ENCODE peak calls at places on chromosomes 4 and X, in six cellular contexts. One of them, this sample, is unnamed.

GRCh38 chr4:1463088-1463926 is 57.1 kb upstream of the NKX1-1 start:
- DNase-seq in stimulated activated CD8-positive, alpha-beta memory T cell treated with anti-CD3 and anti-CD28 coated beads, Interleukin-7, amount 100 ng/mL, for 4 hours: no peak
- DNase-seq in SHP77: no peak
- DNase-seq in ascending aorta: no peak
- DNase-seq in HCEC 1CT: no peak
- DNase-seq in mesenchymal stem cell: peak
- DNase-seq in this sample: no peak

GRCh38 chrX:47264507-47265173 is 31.8 kb downstream of the USP11 start:
- DNase-seq in HCEC 1CT: peak
- DNase-seq in stimulated activated CD8-positive, alpha-beta memory T cell treated with anti-CD3 and anti-CD28 coated beads, Interleukin-7, amount 100 ng/mL, for 4 hours: no peak
- DNase-seq in mesenchymal stem cell: peak
- DNase-seq in SHP77: no peak
- DNase-seq in ascending aorta: no peak
- DNase-seq in this sample: peak

GRCh38 chr4:721261-722171 is 15.9 kb downstream of the PCGF3 start:
- DNase-seq in mesenchymal stem cell: no peak
- DNase-seq in HCEC 1CT: no peak
- DNase-seq in stimulated activated CD8-positive, alpha-beta memory T cell treated with anti-CD3 and anti-CD28 coated beads, Interleukin-7, amount 100 ng/mL, for 4 hours: no peak
- DNase-seq in SHP77: no peak
- DNase-seq in ascending aorta: no peak
- DNase-seq in this sample: peak

GRCh38 chr4:660401-660800 is 13.7 kb downstream of the ATP5ME start:
- DNase-seq in HCEC 1CT: no peak
- DNase-seq in SHP77: no peak
- DNase-seq in stimulated activated CD8-positive, alpha-beta memory T cell treated with anti-CD3 and anti-CD28 coated beads, Interleukin-7, amount 100 ng/mL, for 4 hours: no peak
- DNase-seq in mesenchymal stem cell: no peak
- DNase-seq in ascending aorta: no peak
- DNase-seq in this sample: no peak

GRCh38 chrX:141669689-141670088 is 28.9 kb downstream of the SPANXD start:
- DNase-seq in HCEC 1CT: no peak
- DNase-seq in SHP77: no peak
- DNase-seq in stimulated activated CD8-positive, alpha-beta memory T cell treated with anti-CD3 and anti-CD28 coated beads, Interleukin-7, amount 100 ng/mL, for 4 hours: no peak
- DNase-seq in mesenchymal stem cell: no peak
- DNase-seq in ascending aorta: no peak
- DNase-seq in this sample: no peak

GRCh38 chr4:97215426-97215825 is 927.9 kb downstream of the STPG2 start:
- DNase-seq in HCEC 1CT: no peak
- DNase-seq in mesenchymal stem cell: no peak
- DNase-seq in stimulated activated CD8-positive, alpha-beta memory T cell treated with anti-CD3 and anti-CD28 coated beads, Interleukin-7, amount 100 ng/mL, for 4 hours: no peak
- DNase-seq in SHP77: no peak
- DNase-seq in ascending aorta: no peak
- DNase-seq in this sample: no peak

GRCh38 chr4:138562544-138562961 is 320.4 kb upstream of the SLC7A11 start:
- DNase-seq in mesenchymal stem cell: peak
- DNase-seq in ascending aorta: no peak
- DNase-seq in HCEC 1CT: no peak
- DNase-seq in stimulated activated CD8-positive, alpha-beta memory T cell treated with anti-CD3 and anti-CD28 coated beads, Interleukin-7, amount 100 ng/mL, for 4 hours: no peak
- DNase-seq in SHP77: no peak
- DNase-seq in this sample: peak

GRCh38 chr4:113591982-113592381 is 169.6 kb downstream of the CAMK2D start:
- DNase-seq in SHP77: no peak
- DNase-seq in mesenchymal stem cell: peak
- DNase-seq in HCEC 1CT: no peak
- DNase-seq in ascending aorta: no peak
- DNase-seq in stimulated activated CD8-positive, alpha-beta memory T cell treated with anti-CD3 and anti-CD28 coated beads, Interleukin-7, amount 100 ng/mL, for 4 hours: no peak
- DNase-seq in this sample: no peak

GRCh38 chr4:31246856-31247255 is 526.7 kb downstream of the PCDH7 start:
- DNase-seq in SHP77: no peak
- DNase-seq in ascending aorta: no peak
- DNase-seq in mesenchymal stem cell: peak
- DNase-seq in stimulated activated CD8-positive, alpha-beta memory T cell treated with anti-CD3 and anti-CD28 coated beads, Interleukin-7, amount 100 ng/mL, for 4 hours: no peak
- DNase-seq in HCEC 1CT: no peak
- DNase-seq in this sample: no peak

GRCh38 chrX:113929004-113929403 is 654.9 kb upstream of the HTR2C start:
- DNase-seq in stimulated activated CD8-positive, alpha-beta memory T cell treated with anti-CD3 and anti-CD28 coated beads, Interleukin-7, amount 100 ng/mL, for 4 hours: no peak
- DNase-seq in ascending aorta: no peak
- DNase-seq in SHP77: peak
- DNase-seq in HCEC 1CT: peak
- DNase-seq in mesenchymal stem cell: peak
- DNase-seq in this sample: peak

GRCh38 chr4:66252291-66252690 is 582.0 kb upstream of the EPHA5 start:
- DNase-seq in mesenchymal stem cell: no peak
- DNase-seq in SHP77: no peak
- DNase-seq in HCEC 1CT: peak
- DNase-seq in stimulated activated CD8-positive, alpha-beta memory T cell treated with anti-CD3 and anti-CD28 coated beads, Interleukin-7, amount 100 ng/mL, for 4 hours: no peak
- DNase-seq in ascending aorta: no peak
- DNase-seq in this sample: no peak

GRCh38 chr4:123517971-123518370 is 121.4 kb downstream of the SPRY1 start:
- DNase-seq in HCEC 1CT: no peak
- DNase-seq in SHP77: no peak
- DNase-seq in stimulated activated CD8-positive, alpha-beta memory T cell treated with anti-CD3 and anti-CD28 coated beads, Interleukin-7, amount 100 ng/mL, for 4 hours: no peak
- DNase-seq in ascending aorta: no peak
- DNase-seq in mesenchymal stem cell: no peak
- DNase-seq in this sample: no peak

GRCh38 chrX:6505960-6506359 is 29.0 kb downstream of the VCX3A start:
- DNase-seq in HCEC 1CT: no peak
- DNase-seq in SHP77: no peak
- DNase-seq in mesenchymal stem cell: no peak
- DNase-seq in ascending aorta: no peak
- DNase-seq in stimulated activated CD8-positive, alpha-beta memory T cell treated with anti-CD3 and anti-CD28 coated beads, Interleukin-7, amount 100 ng/mL, for 4 hours: no peak
- DNase-seq in this sample: no peak

GRCh38 chr4:109631709-109632108 is 71.5 kb downstream of the CASP6 start:
- DNase-seq in stimulated activated CD8-positive, alpha-beta memory T cell treated with anti-CD3 and anti-CD28 coated beads, Interleukin-7, amount 100 ng/mL, for 4 hours: no peak
- DNase-seq in ascending aorta: no peak
- DNase-seq in HCEC 1CT: no peak
- DNase-seq in SHP77: peak
- DNase-seq in mesenchymal stem cell: peak
- DNase-seq in this sample: no peak

GRCh38 chrX:134294548-134294947 is 57.6 kb downstream of the CCDC160 start:
- DNase-seq in mesenchymal stem cell: peak
- DNase-seq in ascending aorta: no peak
- DNase-seq in SHP77: no peak
- DNase-seq in HCEC 1CT: peak
- DNase-seq in stimulated activated CD8-positive, alpha-beta memory T cell treated with anti-CD3 and anti-CD28 coated beads, Interleukin-7, amount 100 ng/mL, for 4 hours: no peak
- DNase-seq in this sample: peak

GRCh38 chr4:127307996-127308395 is 324.8 kb upstream of the INTU start:
- DNase-seq in stimulated activated CD8-positive, alpha-beta memory T cell treated with anti-CD3 and anti-CD28 coated beads, Interleukin-7, amount 100 ng/mL, for 4 hours: no peak
- DNase-seq in mesenchymal stem cell: peak
- DNase-seq in SHP77: no peak
- DNase-seq in ascending aorta: no peak
- DNase-seq in HCEC 1CT: no peak
- DNase-seq in this sample: no peak

GRCh38 chrX:140664939-140665338 is 44.6 kb upstream of the LINC00632 start:
- DNase-seq in SHP77: peak
- DNase-seq in HCEC 1CT: peak
- DNase-seq in ascending aorta: no peak
- DNase-seq in mesenchymal stem cell: peak
- DNase-seq in stimulated activated CD8-positive, alpha-beta memory T cell treated with anti-CD3 and anti-CD28 coated beads, Interleukin-7, amount 100 ng/mL, for 4 hours: no peak
- DNase-seq in this sample: no peak

GRCh38 chr4:121156822-121157769 is 7.0 kb downstream of the TNIP3 start:
- DNase-seq in HCEC 1CT: peak
- DNase-seq in ascending aorta: no peak
- DNase-seq in SHP77: no peak
- DNase-seq in mesenchymal stem cell: peak
- DNase-seq in stimulated activated CD8-positive, alpha-beta memory T cell treated with anti-CD3 and anti-CD28 coated beads, Interleukin-7, amount 100 ng/mL, for 4 hours: no peak
- DNase-seq in this sample: peak

GRCh38 chr4:182418054-182418734 is 175.0 kb downstream of the TENM3 start:
- DNase-seq in SHP77: no peak
- DNase-seq in stimulated activated CD8-positive, alpha-beta memory T cell treated with anti-CD3 and anti-CD28 coated beads, Interleukin-7, amount 100 ng/mL, for 4 hours: no peak
- DNase-seq in mesenchymal stem cell: no peak
- DNase-seq in HCEC 1CT: no peak
- DNase-seq in ascending aorta: no peak
- DNase-seq in this sample: no peak

GRCh38 chr4:93671093-93671492 is 157.5 kb upstream of the ATOH1 start:
- DNase-seq in stimulated activated CD8-positive, alpha-beta memory T cell treated with anti-CD3 and anti-CD28 coated beads, Interleukin-7, amount 100 ng/mL, for 4 hours: no peak
- DNase-seq in ascending aorta: no peak
- DNase-seq in SHP77: no peak
- DNase-seq in mesenchymal stem cell: no peak
- DNase-seq in HCEC 1CT: no peak
- DNase-seq in this sample: no peak

GRCh38 chrX:110450050-110450449 is 91.4 kb downstream of the RTL9 start:
- DNase-seq in HCEC 1CT: peak
- DNase-seq in stimulated activated CD8-positive, alpha-beta memory T cell treated with anti-CD3 and anti-CD28 coated beads, Interleukin-7, amount 100 ng/mL, for 4 hours: peak
- DNase-seq in SHP77: peak
- DNase-seq in ascending aorta: no peak
- DNase-seq in mesenchymal stem cell: peak
- DNase-seq in this sample: peak